ENCODE peak calls at places on chromosomes 16 and 17, in seven cellular contexts. R is NT2/D1, J is sigmoid colon, I is H1, Y is pancreas, N is tibial artery, V is transverse colon. T is an unnamed sample.

GRCh38 chr17:75610103-75610984 is 22.7 kb downstream of the MYO15B start:
- DNase-seq in N (no peak), R (no peak), Y (no peak), I (no peak), V (peak; percentile 90), J (no peak), T (peak; percentile 79)

GRCh38 chr17:16435951-16436886 is 20.8 kb downstream of the TRPV2 start:
- DNase-seq in I (no peak), R (no peak), V (no peak), Y (no peak), J (no peak), N (no peak), T (no peak)

GRCh38 chr17:57366177-57366557 is 109.8 kb downstream of the MSI2 start:
- DNase-seq in R (no peak), Y (no peak), J (no peak), N (no peak), V (no peak), I (no peak), T (no peak)

GRCh38 chr17:57849163-57849873 is 526 bp downstream of the MRPS23 start:
- DNase-seq in I (no peak), V (no peak), Y (no peak), J (peak; percentile 69), N (no peak), R (no peak), T (no peak)

GRCh38 chr16:11263737-11264136 is 5.4 kb downstream of the TNP2 start:
- DNase-seq in Y (no peak), V (no peak), N (no peak), J (no peak), R (no peak), I (no peak), T (no peak)

GRCh38 chr16:751152-752007 is 9.2 kb upstream of the MSLN start:
- DNase-seq in Y (no peak), I (no peak), V (no peak), R (no peak), N (no peak), J (no peak), T (no peak)

GRCh38 chr16:50620646-50621451 is 60.3 kb downstream of the SNX20 start:
- DNase-seq in R (no peak), J (no peak), N (no peak), Y (no peak), I (no peak), V (no peak), T (no peak)

GRCh38 chr16:85303354-85303883 is 191.1 kb upstream of the CIBAR2 start:
- DNase-seq in R (peak; percentile 48), Y (peak; percentile 64), I (peak; percentile 95), V (peak; percentile 71), N (no peak), J (peak; percentile 81), T (no peak)

GRCh38 chr16:82504811-82505210 is 122.0 kb upstream of the CDH13 start:
- DNase-seq in V (no peak), R (no peak), J (no peak), Y (no peak), N (no peak), I (no peak), T (no peak)

GRCh38 chr17:30021708-30022317 is 80.4 kb downstream of the EFCAB5 start:
- DNase-seq in N (no peak), I (no peak), R (no peak), Y (no peak), J (no peak), V (no peak), T (peak; percentile 1)

GRCh38 chr16:3608069-3608468 is 3.3 kb downstream of the SLX4 start:
- DNase-seq in N (no peak), I (no peak), J (no peak), V (no peak), R (no peak), Y (no peak), T (no peak)

GRCh38 chr16:3611145-3611977 is at the start of gene SLX4:
- DNase-seq in I (peak; percentile 92), V (peak; percentile 93), J (peak; percentile 95), Y (peak; percentile 85), N (peak; percentile 85), R (peak; percentile 89), T (peak; percentile 91)

GRCh38 chr16:3610698-3611144 is 685 bp downstream of the SLX4 start:
- DNase-seq in J (no peak), I (no peak), R (no peak), Y (no peak), V (no peak), N (no peak), T (no peak)

GRCh38 chr16:3607634-3608033 is 3.8 kb downstream of the SLX4 start:
- DNase-seq in R (no peak), Y (no peak), N (no peak), V (no peak), I (no peak), J (no peak), T (no peak)

GRCh38 chr16:3609895-3610697 is 1.3 kb downstream of the SLX4 start:
- DNase-seq in Y (no peak), R (no peak), J (no peak), N (no peak), I (no peak), V (no peak), T (no peak)
- H3K4me3 ChIP-seq in Y (peak overlapping the region; percentile 68), R (peak overlapping the region; percentile 93), J (peak overlapping the region; percentile 98), N (no peak overlapping the region), I (peak overlapping the region; percentile 82), V (peak overlapping the region; percentile 94), T (peak overlapping the region; percentile 95)

GRCh38 chr17:59547131-59547915 is 18.1 kb upstream of the DHX40 start:
- DNase-seq in I (no peak), Y (no peak), J (no peak), N (no peak), R (no peak), V (no peak), T (no peak)

GRCh38 chr17:59542960-59543635 is 22.3 kb upstream of the DHX40 start:
- DNase-seq in Y (no peak), N (no peak), I (no peak), J (no peak), V (no peak), R (no peak), T (no peak)

GRCh38 chr17:59550703-59551102 is 14.7 kb upstream of the DHX40 start:
- DNase-seq in R (no peak), I (no peak), J (no peak), V (no peak), Y (no peak), N (no peak), T (no peak)

DNA sequence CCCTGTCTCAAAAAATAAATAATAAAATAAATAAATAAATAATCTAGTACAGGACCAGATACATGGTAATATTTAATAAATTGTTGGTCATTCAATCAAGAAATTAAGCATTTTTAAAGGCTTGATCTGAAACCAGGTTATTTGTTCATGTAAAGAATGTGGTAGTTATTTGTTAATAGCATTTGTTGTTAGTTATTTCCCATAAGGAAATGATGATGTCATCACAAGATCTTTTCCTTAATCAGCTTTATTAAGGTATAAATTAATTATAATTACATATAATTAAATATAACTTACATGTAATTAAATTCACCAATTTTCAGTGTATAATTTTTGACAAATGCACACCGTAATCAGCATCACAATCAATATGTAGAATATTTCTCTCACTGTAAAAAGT is 19.5 kb upstream of the DHX40 start:
- DNase-seq in V (no peak), R (no peak), J (no peak), N (no peak), Y (no peak), I (no peak), T (no peak)
- H3K36me3 ChIP-seq in V (no peaks in the 10 kb centered on the region), R (no peaks in the 10 kb centered on the region), J (no peaks in the 10 kb centered on the region), N (no peaks in the 10 kb centered on the region), Y (no peaks in the 10 kb centered on the region), I (no peaks in the 10 kb centered on the region), T (no peaks in the 10 kb centered on the region)

GRCh38 chr17:67411396-67411795 is 34.3 kb downstream of the PITPNC1 start:
- DNase-seq in N (no peak), I (no peak), R (no peak), J (no peak), Y (no peak), V (no peak), T (no peak)
- H3K4me3 ChIP-seq in N (no peak overlapping the region), I (no peak overlapping the region), R (no peak overlapping the region), J (no peak overlapping the region), Y (no peak overlapping the region), V (no peak overlapping the region), T (no peak overlapping the region)

GRCh38 chr16:57036315-57036714 is 47.0 kb downstream of the NLRC5 start:
- DNase-seq in Y (no peak), V (no peak), N (no peak), I (no peak), J (no peak), R (no peak), T (no peak)
- H3K36me3 ChIP-seq in Y (no peaks in the 10 kb centered on the region), V (no peaks in the 10 kb centered on the region), N (peaks cover 44% of the 10 kb centered on the region), I (no peaks in the 10 kb centered on the region), J (no peaks in the 10 kb centered on the region), R (no peaks in the 10 kb centered on the region), T (peaks cover 6% of the 10 kb centered on the region)

GRCh38 chr16:21646091-21646490 is 6.3 kb downstream of the IGSF6 start:
- DNase-seq in J (no peak), V (no peak), N (no peak), I (no peak), Y (no peak), R (no peak), T (no peak)
- H3K4me3 ChIP-seq in J (peak overlapping the region; percentile 33), V (peak overlapping the region; percentile 28), N (no peak overlapping the region), I (no peak overlapping the region), Y (no peak overlapping the region), R (no peak overlapping the region), T (no peak overlapping the region)

GRCh38 chr17:42950044-42950783 is 14.0 kb downstream of the AARSD1 start:
- DNase-seq in R (no peak), J (no peak), N (no peak), I (no peak), V (no peak), Y (no peak), T (peak; percentile 67)
- H3K36me3 ChIP-seq in R (peaks cover 69% of the 10 kb centered on the region), J (peaks cover 10% of the 10 kb centered on the region), N (peaks cover 70% of the 10 kb centered on the region), I (peaks cover 41% of the 10 kb centered on the region), V (peaks cover 52% of the 10 kb centered on the region), Y (peaks cover 27% of the 10 kb centered on the region), T (peaks cover 54% of the 10 kb centered on the region)

GRCh38 chr16:56589141-56590039 is at the start of gene MT3:
- DNase-seq in Y (no peak), J (no peak), V (peak; percentile 38), N (no peak), R (no peak), I (peak; percentile 64), T (peak; percentile 58)
- H3K4me3 ChIP-seq in Y (peak within 1 kb of the TSS; percentile 37), J (peak within 1 kb of the TSS; percentile 48), V (peak within 1 kb of the TSS; percentile 53), N (peak within 1 kb of the TSS; percentile 29), R (peak within 1 kb of the TSS; percentile 44), I (peak within 1 kb of the TSS; percentile 28), T (peak within 1 kb of the TSS; percentile 6)

T was measured in MG63.